ENCODE peak calls at places on chromosome 18, in seven cellular contexts. C, N, Y, W, H, V and Q are unnamed samples.

GRCh38 chr18:41721103-41721502 is 233.9 kb upstream of the PIK3C3 start:
- DNase-seq in C (no peak), N (no peak), Y (no peak), W (no peak), H (no peak), V (no peak), Q (no peak)

GRCh38 chr18:48321121-48321520 is 88.1 kb downstream of the ZBTB7C start:
- DNase-seq in C (no peak), N (no peak), Y (no peak), W (no peak), H (no peak), V (no peak), Q (no peak)

GRCh38 chr18:58954986-58955385 is 90.3 kb downstream of the ZNF532 start:
- DNase-seq in C (no peak), N (no peak), Y (no peak), W (no peak), H (no peak), V (no peak), Q (no peak)

GRCh38 chr18:61435064-61435652 is 101.9 kb downstream of the CDH20 start:
- DNase-seq in C (peak; percentile 4), N (peak; percentile 27), Y (no peak), W (peak; percentile 25), H (peak; percentile 3), V (no peak), Q (peak; percentile 22)

GRCh38 chr18:50662177-50662576 is 102.3 kb downstream of the MAPK4 start:
- DNase-seq in C (peak; percentile 39), N (peak; percentile 21), Y (no peak), W (peak; percentile 37), H (no peak), V (no peak), Q (peak; percentile 8)

GRCh38 chr18:34222396-34223163 is 2.1 kb downstream of the NOL4 start:
- DNase-seq in C (peak; percentile 64), N (no peak), Y (no peak), W (no peak), H (no peak), V (peak; percentile 83), Q (no peak)

GRCh38 chr18:49590608-49591007 is 28.8 kb downstream of the LIPG start:
- DNase-seq in C (no peak), N (no peak), Y (no peak), W (no peak), H (no peak), V (no peak), Q (no peak)

GRCh38 chr18:54149078-54149697 is 75.3 kb downstream of the MBD2 start:
- DNase-seq in C (no peak), N (peak; percentile 27), Y (peak; percentile 69), W (no peak), H (no peak), V (no peak), Q (peak; percentile 63)

GRCh38 chr18:22069916-22070315 is 99.5 kb upstream of the GATA6 start:
- DNase-seq in C (no peak), N (peak; percentile 87), Y (no peak), W (no peak), H (no peak), V (no peak), Q (no peak)

GRCh38 chr18:25351773-25352628 is at the start of gene ZNF521:
- DNase-seq in C (peak; percentile 94), N (peak; percentile 40), Y (no peak), W (peak; percentile 91), H (peak; percentile 28), V (peak; percentile 86), Q (peak; percentile 18)

GRCh38 chr18:73151086-73151485 is 283.3 kb upstream of the NETO1 start:
- DNase-seq in C (no peak), N (no peak), Y (no peak), W (no peak), H (no peak), V (no peak), Q (no peak)

GRCh38 chr18:10076502-10077030 is 162.8 kb downstream of the VAPA start:
- DNase-seq in C (no peak), N (no peak), Y (no peak), W (no peak), H (no peak), V (no peak), Q (no peak)

GRCh38 chr18:3466051-3466450 is 16.1 kb downstream of the TGIF1 start:
- DNase-seq in C (no peak), N (no peak), Y (no peak), W (no peak), H (no peak), V (no peak), Q (no peak)
- TF ChIP-seq YY1 in C (no peak), N (no peak), Y (no peak), W (no peak), H (no peak), V (no peak), Q (no peak)

DNA sequence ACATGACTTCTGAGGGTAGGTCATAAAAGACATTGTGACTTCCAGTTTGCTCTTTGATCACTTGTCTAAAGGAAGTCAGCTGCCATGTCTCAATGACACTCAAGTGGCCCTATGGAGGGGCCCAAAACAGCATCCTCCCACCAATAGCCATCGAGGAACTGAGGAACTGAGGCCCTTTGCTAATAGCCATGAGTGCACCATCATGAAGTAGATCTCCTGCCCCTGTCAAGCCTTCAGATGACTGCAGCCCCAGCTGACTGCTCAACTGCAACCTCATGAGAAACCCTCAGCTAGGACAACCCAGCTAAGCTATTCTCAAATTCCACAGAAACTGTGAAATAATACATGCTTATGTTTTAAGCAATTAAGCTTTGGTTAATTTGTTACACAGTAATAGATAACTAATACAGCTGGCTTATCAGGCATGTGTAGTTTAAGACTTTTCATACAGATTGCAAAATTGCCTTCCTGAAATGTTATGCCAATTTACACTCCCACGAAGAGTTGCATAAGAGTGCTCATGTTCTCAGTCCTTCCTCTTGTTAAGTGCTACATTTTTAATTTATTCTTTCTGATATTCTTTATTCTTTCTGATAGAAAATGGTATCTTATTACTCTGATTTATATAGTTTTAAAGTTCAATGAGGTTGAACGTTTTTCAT is 105.6 kb upstream of the NDUFV2 start:
- DNase-seq in C (no peak), N (no peak), Y (no peak), W (no peak), H (no peak), V (no peak), Q (no peak)
- TF ChIP-seq YY1 in C (no peak), N (no peak), Y (no peak), W (no peak), H (no peak), V (no peak), Q (no peak)

GRCh38 chr18:13564579-13564978 is 161.8 kb downstream of the FAM210A start:
- DNase-seq in C (peak; percentile 57), N (no peak), Y (no peak), W (no peak), H (no peak), V (no peak), Q (no peak)
- TF ChIP-seq YY1 in C (no peak), N (no peak), Y (no peak), W (no peak), H (no peak), V (no peak), Q (no peak)

GRCh38 chr18:1104265-1104792 is 199.7 kb downstream of the ADCYAP1 start:
- DNase-seq in C (no peak), N (no peak), Y (no peak), W (no peak), H (no peak), V (no peak), Q (no peak)
- TF ChIP-seq YY1 in C (no peak), N (no peak), Y (no peak), W (no peak), H (no peak), V (no peak), Q (no peak)